ENCODE peak calls at places on chromosome 5, in eight cellular contexts. One of them, this sample, is unnamed.

GRCh38 chr5:76733049-76733417 is 17.1 kb downstream of the F2R start:
- DNase-seq in left ventricle myocardium inferior: no peak
- DNase-seq in upper lobe of left lung: peak
- DNase-seq in BE2C: no peak
- DNase-seq in epithelial cell of proximal tubule: no peak
- DNase-seq in ovary: no peak
- DNase-seq in fibroblast of pulmonary artery: no peak
- DNase-seq in right lobe of liver: no peak
- DNase-seq in this sample: no peak

GRCh38 chr5:113218906-113219517 is 215.8 kb downstream of the TSSK1B start:
- DNase-seq in fibroblast of pulmonary artery: no peak
- DNase-seq in ovary: no peak
- DNase-seq in BE2C: no peak
- DNase-seq in left ventricle myocardium inferior: no peak
- DNase-seq in upper lobe of left lung: no peak
- DNase-seq in right lobe of liver: no peak
- DNase-seq in epithelial cell of proximal tubule: no peak
- DNase-seq in this sample: no peak

GRCh38 chr5:133251296-133252132 is 199.7 kb downstream of the HSPA4 start:
- DNase-seq in fibroblast of pulmonary artery: no peak
- DNase-seq in upper lobe of left lung: no peak
- DNase-seq in left ventricle myocardium inferior: no peak
- DNase-seq in epithelial cell of proximal tubule: no peak
- DNase-seq in BE2C: peak
- DNase-seq in right lobe of liver: peak
- DNase-seq in ovary: no peak
- DNase-seq in this sample: no peak

GRCh38 chr5:91146905-91147600 is 236.1 kb downstream of the ARRDC3 start:
- DNase-seq in BE2C: no peak
- DNase-seq in epithelial cell of proximal tubule: no peak
- DNase-seq in right lobe of liver: peak
- DNase-seq in left ventricle myocardium inferior: no peak
- DNase-seq in ovary: no peak
- DNase-seq in upper lobe of left lung: peak
- DNase-seq in fibroblast of pulmonary artery: peak
- DNase-seq in this sample: no peak

GRCh38 chr5:142753114-142753764 is 16.9 kb upstream of the ARHGAP26 start:
- DNase-seq in fibroblast of pulmonary artery: peak
- DNase-seq in right lobe of liver: peak
- DNase-seq in BE2C: no peak
- DNase-seq in ovary: peak
- DNase-seq in upper lobe of left lung: peak
- DNase-seq in left ventricle myocardium inferior: peak
- DNase-seq in epithelial cell of proximal tubule: no peak
- DNase-seq in this sample: no peak

GRCh38 chr5:134540747-134541733 is 15.6 kb downstream of the JADE2 start:
- DNase-seq in fibroblast of pulmonary artery: no peak
- DNase-seq in left ventricle myocardium inferior: no peak
- DNase-seq in ovary: no peak
- DNase-seq in epithelial cell of proximal tubule: no peak
- DNase-seq in upper lobe of left lung: peak
- DNase-seq in right lobe of liver: no peak
- DNase-seq in BE2C: no peak
- DNase-seq in this sample: no peak

GRCh38 chr5:144336619-144337018 is 165.9 kb downstream of the KCTD16 start:
- DNase-seq in right lobe of liver: no peak
- DNase-seq in upper lobe of left lung: no peak
- DNase-seq in ovary: no peak
- DNase-seq in fibroblast of pulmonary artery: no peak
- DNase-seq in epithelial cell of proximal tubule: no peak
- DNase-seq in BE2C: no peak
- DNase-seq in left ventricle myocardium inferior: no peak
- DNase-seq in this sample: no peak

GRCh38 chr5:126448720-126449119 is 25.5 kb downstream of the GRAMD2B start:
- DNase-seq in ovary: no peak
- DNase-seq in right lobe of liver: no peak
- DNase-seq in fibroblast of pulmonary artery: no peak
- DNase-seq in left ventricle myocardium inferior: no peak
- DNase-seq in epithelial cell of proximal tubule: no peak
- DNase-seq in BE2C: no peak
- DNase-seq in upper lobe of left lung: no peak
- DNase-seq in this sample: no peak

GRCh38 chr5:66850354-66851075 is 254.3 kb downstream of the MAST4 start:
- DNase-seq in left ventricle myocardium inferior: no peak
- DNase-seq in upper lobe of left lung: no peak
- DNase-seq in BE2C: no peak
- DNase-seq in right lobe of liver: no peak
- DNase-seq in ovary: no peak
- DNase-seq in fibroblast of pulmonary artery: peak
- DNase-seq in epithelial cell of proximal tubule: no peak
- DNase-seq in this sample: no peak

GRCh38 chr5:12691330-12691729 is 787.1 kb upstream of the CTNND2 start:
- DNase-seq in left ventricle myocardium inferior: no peak
- DNase-seq in epithelial cell of proximal tubule: peak
- DNase-seq in upper lobe of left lung: no peak
- DNase-seq in BE2C: no peak
- DNase-seq in right lobe of liver: no peak
- DNase-seq in ovary: no peak
- DNase-seq in fibroblast of pulmonary artery: no peak
- DNase-seq in this sample: no peak

GRCh38 chr5:149822310-149822709 is 92.2 kb downstream of the PPARGC1B start:
- DNase-seq in upper lobe of left lung: no peak
- DNase-seq in left ventricle myocardium inferior: no peak
- DNase-seq in fibroblast of pulmonary artery: no peak
- DNase-seq in right lobe of liver: no peak
- DNase-seq in BE2C: no peak
- DNase-seq in epithelial cell of proximal tubule: no peak
- DNase-seq in ovary: no peak
- DNase-seq in this sample: no peak

GRCh38 chr5:74332654-74333053 is 307.9 kb downstream of the ENC1 start:
- DNase-seq in left ventricle myocardium inferior: no peak
- DNase-seq in BE2C: no peak
- DNase-seq in right lobe of liver: no peak
- DNase-seq in upper lobe of left lung: no peak
- DNase-seq in ovary: no peak
- DNase-seq in fibroblast of pulmonary artery: no peak
- DNase-seq in epithelial cell of proximal tubule: no peak
- DNase-seq in this sample: no peak

GRCh38 chr5:32964246-32964645 is 253.1 kb downstream of the NPR3 start:
- DNase-seq in BE2C: no peak
- DNase-seq in ovary: no peak
- DNase-seq in upper lobe of left lung: no peak
- DNase-seq in right lobe of liver: no peak
- DNase-seq in epithelial cell of proximal tubule: no peak
- DNase-seq in fibroblast of pulmonary artery: no peak
- DNase-seq in left ventricle myocardium inferior: no peak
- DNase-seq in this sample: peak

GRCh38 chr5:45262061-45262590 is 434.1 kb downstream of the HCN1 start:
- DNase-seq in upper lobe of left lung: no peak
- DNase-seq in epithelial cell of proximal tubule: no peak
- DNase-seq in ovary: no peak
- DNase-seq in fibroblast of pulmonary artery: no peak
- DNase-seq in right lobe of liver: no peak
- DNase-seq in BE2C: no peak
- DNase-seq in left ventricle myocardium inferior: no peak
- DNase-seq in this sample: no peak

GRCh38 chr5:178381921-178382688 is 149.5 kb upstream of the PHYKPL start:
- DNase-seq in ovary: no peak
- DNase-seq in BE2C: no peak
- DNase-seq in fibroblast of pulmonary artery: no peak
- DNase-seq in upper lobe of left lung: no peak
- DNase-seq in left ventricle myocardium inferior: no peak
- DNase-seq in right lobe of liver: no peak
- DNase-seq in epithelial cell of proximal tubule: no peak
- DNase-seq in this sample: no peak

GRCh38 chr5:57482671-57483106 is at the start of gene ACTBL2:
- DNase-seq in left ventricle myocardium inferior: no peak
- DNase-seq in BE2C: no peak
- DNase-seq in right lobe of liver: no peak
- DNase-seq in fibroblast of pulmonary artery: peak
- DNase-seq in ovary: no peak
- DNase-seq in upper lobe of left lung: no peak
- DNase-seq in epithelial cell of proximal tubule: peak
- DNase-seq in this sample: peak

GRCh38 chr5:170408866-170409265 is 19.7 kb upstream of the KCNMB1 start:
- DNase-seq in right lobe of liver: no peak
- DNase-seq in BE2C: no peak
- DNase-seq in ovary: no peak
- DNase-seq in fibroblast of pulmonary artery: no peak
- DNase-seq in left ventricle myocardium inferior: no peak
- DNase-seq in upper lobe of left lung: no peak
- DNase-seq in epithelial cell of proximal tubule: no peak
- DNase-seq in this sample: no peak
- H3K4me3 ChIP-seq in right lobe of liver: no peak
- H3K4me3 ChIP-seq in BE2C: no peak
- H3K4me3 ChIP-seq in ovary: no peak
- H3K4me3 ChIP-seq in fibroblast of pulmonary artery: no peak
- H3K4me3 ChIP-seq in left ventricle myocardium inferior: no peak
- H3K4me3 ChIP-seq in upper lobe of left lung: no peak
- H3K4me3 ChIP-seq in epithelial cell of proximal tubule: no peak
- H3K4me3 ChIP-seq in this sample: no peak

GRCh38 chr5:78300464-78301045 is 6.1 kb upstream of the AP3B1 start:
- DNase-seq in BE2C: no peak
- DNase-seq in right lobe of liver: no peak
- DNase-seq in upper lobe of left lung: no peak
- DNase-seq in epithelial cell of proximal tubule: no peak
- DNase-seq in left ventricle myocardium inferior: no peak
- DNase-seq in fibroblast of pulmonary artery: peak
- DNase-seq in ovary: no peak
- DNase-seq in this sample: peak
- TF ChIP-seq CTCF in BE2C: no peak
- TF ChIP-seq CTCF in right lobe of liver: peak
- TF ChIP-seq CTCF in upper lobe of left lung: peak
- TF ChIP-seq CTCF in epithelial cell of proximal tubule: peak
- TF ChIP-seq CTCF in left ventricle myocardium inferior: peak
- TF ChIP-seq CTCF in fibroblast of pulmonary artery: peak
- TF ChIP-seq CTCF in ovary: no peak
- TF ChIP-seq CTCF in this sample: peak

DNA sequence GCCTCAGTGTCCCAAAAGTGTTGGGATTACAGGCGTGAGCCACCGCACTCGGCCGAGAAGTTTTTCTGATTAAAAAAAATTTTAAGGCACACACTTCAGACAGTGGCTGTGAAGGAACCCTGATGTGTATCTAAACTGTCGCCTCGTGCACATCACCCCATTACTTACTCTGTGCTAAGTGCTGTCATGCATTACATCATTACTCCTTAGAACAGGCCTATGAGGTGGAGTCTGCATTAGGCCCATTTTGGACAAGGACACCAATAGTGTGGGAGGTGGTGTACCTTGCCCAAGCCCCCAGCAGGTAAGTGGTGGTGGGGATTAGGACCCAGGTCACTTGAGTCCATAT is 3.8 kb upstream of the CDHR2 start:
- DNase-seq in epithelial cell of proximal tubule: no peak
- DNase-seq in fibroblast of pulmonary artery: no peak
- DNase-seq in ovary: no peak
- DNase-seq in left ventricle myocardium inferior: no peak
- DNase-seq in right lobe of liver: no peak
- DNase-seq in upper lobe of left lung: no peak
- DNase-seq in BE2C: no peak
- DNase-seq in this sample: no peak
- H3K4me3 ChIP-seq in epithelial cell of proximal tubule: no peak
- H3K4me3 ChIP-seq in fibroblast of pulmonary artery: no peak
- H3K4me3 ChIP-seq in ovary: no peak
- H3K4me3 ChIP-seq in left ventricle myocardium inferior: peak
- H3K4me3 ChIP-seq in right lobe of liver: no peak
- H3K4me3 ChIP-seq in upper lobe of left lung: no peak
- H3K4me3 ChIP-seq in BE2C: no peak
- H3K4me3 ChIP-seq in this sample: no peak

DNA sequence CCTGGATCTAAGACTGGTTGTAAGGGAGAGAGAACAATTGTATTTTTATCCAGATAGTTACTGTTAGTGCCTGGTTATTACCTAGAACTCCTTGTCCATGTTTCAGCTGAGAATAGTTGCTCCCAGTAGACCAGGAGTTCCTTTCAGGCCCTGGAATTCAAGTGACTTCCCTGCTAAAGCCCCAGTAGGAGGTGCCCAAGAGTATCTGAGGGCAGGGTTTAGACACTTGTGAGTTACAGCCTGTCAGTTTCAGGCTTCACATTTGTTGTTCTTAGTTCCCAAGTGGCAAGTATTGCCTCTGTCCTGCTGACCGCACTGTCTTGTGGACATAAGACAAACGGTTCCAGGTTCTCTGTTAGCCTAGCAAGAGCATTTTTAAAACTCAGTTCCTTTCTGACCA is 743.9 kb upstream of the SEMA6A start:
- DNase-seq in fibroblast of pulmonary artery: no peak
- DNase-seq in epithelial cell of proximal tubule: no peak
- DNase-seq in ovary: no peak
- DNase-seq in left ventricle myocardium inferior: no peak
- DNase-seq in upper lobe of left lung: no peak
- DNase-seq in BE2C: no peak
- DNase-seq in right lobe of liver: no peak
- DNase-seq in this sample: no peak
- TF ChIP-seq CTCF in fibroblast of pulmonary artery: no peak
- TF ChIP-seq CTCF in epithelial cell of proximal tubule: peak
- TF ChIP-seq CTCF in ovary: no peak
- TF ChIP-seq CTCF in left ventricle myocardium inferior: no peak
- TF ChIP-seq CTCF in upper lobe of left lung: no peak
- TF ChIP-seq CTCF in BE2C: peak
- TF ChIP-seq CTCF in right lobe of liver: no peak
- TF ChIP-seq CTCF in this sample: no peak

GRCh38 chr5:39200081-39200480 is 19.3 kb downstream of the FYB1 start:
- DNase-seq in upper lobe of left lung: no peak
- DNase-seq in fibroblast of pulmonary artery: no peak
- DNase-seq in right lobe of liver: no peak
- DNase-seq in BE2C: no peak
- DNase-seq in left ventricle myocardium inferior: no peak
- DNase-seq in ovary: no peak
- DNase-seq in epithelial cell of proximal tubule: no peak
- DNase-seq in this sample: no peak

GRCh38 chr5:39199335-39199734 is 20.0 kb downstream of the FYB1 start:
- DNase-seq in left ventricle myocardium inferior: no peak
- DNase-seq in BE2C: no peak
- DNase-seq in right lobe of liver: no peak
- DNase-seq in fibroblast of pulmonary artery: no peak
- DNase-seq in upper lobe of left lung: no peak
- DNase-seq in ovary: no peak
- DNase-seq in epithelial cell of proximal tubule: no peak
- DNase-seq in this sample: no peak

GRCh38 chr5:39197556-39197955 is 21.8 kb downstream of the FYB1 start:
- DNase-seq in fibroblast of pulmonary artery: no peak
- DNase-seq in left ventricle myocardium inferior: no peak
- DNase-seq in upper lobe of left lung: no peak
- DNase-seq in right lobe of liver: no peak
- DNase-seq in BE2C: no peak
- DNase-seq in epithelial cell of proximal tubule: no peak
- DNase-seq in ovary: no peak
- DNase-seq in this sample: no peak

GRCh38 chr5:39195198-39195826 is 24.1 kb downstream of the FYB1 start:
- DNase-seq in left ventricle myocardium inferior: no peak
- DNase-seq in right lobe of liver: no peak
- DNase-seq in ovary: no peak
- DNase-seq in upper lobe of left lung: no peak
- DNase-seq in epithelial cell of proximal tubule: no peak
- DNase-seq in fibroblast of pulmonary artery: no peak
- DNase-seq in BE2C: no peak
- DNase-seq in this sample: no peak

GRCh38 chr5:39198080-39198479 is 21.3 kb downstream of the FYB1 start:
- DNase-seq in fibroblast of pulmonary artery: no peak
- DNase-seq in epithelial cell of proximal tubule: no peak
- DNase-seq in left ventricle myocardium inferior: no peak
- DNase-seq in right lobe of liver: no peak
- DNase-seq in ovary: no peak
- DNase-seq in upper lobe of left lung: no peak
- DNase-seq in BE2C: no peak
- DNase-seq in this sample: peak
- H3K4me3 ChIP-seq in fibroblast of pulmonary artery: no peak
- H3K4me3 ChIP-seq in epithelial cell of proximal tubule: no peak
- H3K4me3 ChIP-seq in left ventricle myocardium inferior: no peak
- H3K4me3 ChIP-seq in right lobe of liver: no peak
- H3K4me3 ChIP-seq in ovary: no peak
- H3K4me3 ChIP-seq in upper lobe of left lung: no peak
- H3K4me3 ChIP-seq in BE2C: no peak
- H3K4me3 ChIP-seq in this sample: no peak